ENCODE peak calls at places on chromosomes 7 and 10, in six cellular contexts. B is neural crest cell, K is fibroblast of the aortic adventitia, T is skeletal muscle cell, W is GM10248, U is NCI-H2171. R is an unnamed sample.

GRCh38 chr7:79281406-79281805 is 172.1 kb downstream of the MAGI2 start:
- DNase-seq in B (no peak), K (peak; percentile 38), T (no peak), W (no peak), U (no peak), R (no peak)

GRCh38 chr7:93921607-93922446 is at the start of gene GNG11:
- DNase-seq in B (peak; percentile 62), K (peak; percentile 79), T (no peak), W (peak; percentile 54), U (no peak), R (peak; percentile 15)

GRCh38 chr7:94277236-94277635 is 117.5 kb upstream of the COL1A2 start:
- DNase-seq in B (no peak), K (no peak), T (no peak), W (no peak), U (no peak), R (no peak)

GRCh38 chr7:48041665-48041995 is 6.3 kb downstream of the C7orf57 start:
- DNase-seq in B (no peak), K (peak; percentile 11), T (no peak), W (no peak), U (no peak), R (no peak)

GRCh38 chr10:132174237-132174636 is 12.5 kb upstream of the DPYSL4 start:
- DNase-seq in B (no peak), K (no peak), T (no peak), W (no peak), U (no peak), R (no peak)

GRCh38 chr7:118626739-118627138 is 402.2 kb downstream of the ANKRD7 start:
- DNase-seq in B (no peak), K (no peak), T (no peak), W (no peak), U (no peak), R (no peak)

GRCh38 chr10:24706479-24707118 is 17.1 kb downstream of the ARHGAP21 start:
- DNase-seq in B (no peak), K (peak; percentile 94), T (peak; percentile 97), W (no peak), U (no peak), R (peak; percentile 24)

GRCh38 chr10:67005981-67006380 is 80.1 kb downstream of the LRRTM3 start:
- DNase-seq in B (no peak), K (no peak), T (no peak), W (no peak), U (no peak), R (no peak)

GRCh38 chr7:159120540-159120919 is 24.1 kb downstream of the VIPR2 start:
- DNase-seq in B (no peak), K (no peak), T (no peak), W (no peak), U (no peak), R (no peak)

GRCh38 chr10:122484276-122485060 is 23.1 kb downstream of the HTRA1 start:
- DNase-seq in B (no peak), K (no peak), T (no peak), W (no peak), U (no peak), R (no peak)

GRCh38 chr7:816751-817671 is 15.3 kb upstream of the SUN1 start:
- DNase-seq in B (no peak), K (no peak), T (no peak), W (no peak), U (no peak), R (peak; percentile 42)

GRCh38 chr10:71187600-71187999 is 24.8 kb upstream of the UNC5B start:
- DNase-seq in B (no peak), K (peak; percentile 12), T (peak; percentile 26), W (no peak), U (no peak), R (no peak)

GRCh38 chr10:117419921-117420320 is 44.7 kb upstream of the PDZD8 start:
- DNase-seq in B (no peak), K (no peak), T (no peak), W (no peak), U (no peak), R (no peak)

GRCh38 chr10:96638120-96638519 is 51.3 kb upstream of the TM9SF3 start:
- DNase-seq in B (no peak), K (no peak), T (no peak), W (no peak), U (no peak), R (no peak)

GRCh38 chr10:125146791-125147604 is 13.4 kb downstream of the CTBP2 start:
- DNase-seq in B (no peak), K (peak; percentile 71), T (no peak), W (peak; percentile 43), U (no peak), R (no peak)

GRCh38 chr7:98930464-98930863 is 52.1 kb downstream of the TRRAP start:
- DNase-seq in B (no peak), K (no peak), T (no peak), W (no peak), U (no peak), R (no peak)

GRCh38 chr7:2520131-2520807 is 695 bp downstream of the LFNG start:
- DNase-seq in B (peak; percentile 39), K (no peak), T (no peak), W (no peak), U (peak; percentile 54), R (peak; percentile 30)

GRCh38 chr7:84813376-84813775 is 373.5 kb downstream of the SEMA3D start:
- DNase-seq in B (no peak), K (no peak), T (no peak), W (no peak), U (no peak), R (no peak)

R was measured in activated CD8-positive, alpha-beta memory T cell treated with anti-CD3 and anti-CD28 coated beads, Interleukin-2, amount 50 U/mL, for 4 hours.